ENCODE peak calls at places on chromosome 13, in ten cellular contexts. A is cardiac muscle cell; V is left lung; O is RWPE1; J is activated CD8-positive, alpha-beta T cell treated with anti-CD3 and anti-CD28 coated beads for 36 hours; F is mucosa of descending colon; W is endothelial cell; X is lower leg skin; H is body of pancreas; M is GM20000. L is an unnamed sample.

GRCh38 chr13:96473463-96474157 is 383.7 kb downstream of the HS6ST3 start:
- DNase-seq in F (no peak), V (no peak), A (no peak), J (no peak), H (no peak), X (no peak), W (no peak), M (no peak), O (no peak), L (no peak)

GRCh38 chr13:29684441-29684840 is 89.0 kb upstream of the SLC7A1 start:
- DNase-seq in X (no peak), V (no peak), M (no peak), H (no peak), W (no peak), F (no peak), J (no peak), O (peak; percentile 30), A (no peak), L (no peak)

GRCh38 chr13:98821372-98822237 is 69.1 kb upstream of the SLC15A1 start:
- DNase-seq in A (peak; percentile 75), M (no peak), W (no peak), H (peak; percentile 49), J (no peak), X (no peak), V (no peak), O (no peak), F (peak; percentile 24), L (no peak)

GRCh38 chr13:111037838-111038397 is 77.2 kb upstream of the ARHGEF7 start:
- DNase-seq in O (no peak), J (no peak), V (no peak), F (no peak), W (no peak), X (peak; percentile 59), M (no peak), A (no peak), H (no peak), L (no peak)

GRCh38 chr13:28981530-28981929 is 161.4 kb downstream of the MTUS2 start:
- DNase-seq in J (no peak), W (no peak), H (no peak), X (no peak), O (no peak), A (no peak), V (no peak), F (no peak), M (no peak), L (no peak)

GRCh38 chr13:89688908-89689307 is 1658.6 kb upstream of the MIR17HG start:
- DNase-seq in V (no peak), A (peak; percentile 29), H (no peak), X (no peak), W (no peak), J (no peak), M (no peak), O (no peak), F (no peak), L (no peak)

GRCh38 chr13:39971526-39971925 is 316.1 kb downstream of the COG6 start:
- DNase-seq in F (no peak), A (no peak), V (no peak), O (no peak), X (no peak), J (no peak), W (no peak), H (no peak), M (no peak), L (no peak)

GRCh38 chr13:34988330-34988791 is 46.3 kb downstream of the NBEA start:
- DNase-seq in M (no peak), H (no peak), X (no peak), A (no peak), V (peak; percentile 53), O (no peak), W (no peak), J (no peak), F (no peak), L (no peak)

GRCh38 chr13:40377783-40378182 is 288.7 kb downstream of the FOXO1 start:
- DNase-seq in H (no peak), X (peak; percentile 76), M (no peak), F (no peak), V (no peak), O (no peak), J (peak; percentile 79), W (no peak), A (peak; percentile 80), L (no peak)

GRCh38 chr13:105144020-105144419 is 1391.4 kb downstream of the EFNB2 start:
- DNase-seq in J (no peak), O (no peak), V (no peak), H (no peak), X (no peak), W (no peak), F (no peak), M (no peak), A (no peak), L (no peak)

GRCh38 chr13:114268344-114269280 is 12.8 kb upstream of the UPF3A start:
- DNase-seq in V (no peak), X (no peak), A (no peak), O (no peak), J (peak; percentile 53), F (no peak), H (no peak), W (no peak), M (no peak), L (no peak)

GRCh38 chr13:40187836-40188591 is 478.4 kb downstream of the FOXO1 start:
- DNase-seq in M (no peak), A (no peak), W (no peak), X (no peak), V (peak; percentile 54), F (peak; percentile 14), O (no peak), H (no peak), J (peak; percentile 72), L (no peak)

DNA sequence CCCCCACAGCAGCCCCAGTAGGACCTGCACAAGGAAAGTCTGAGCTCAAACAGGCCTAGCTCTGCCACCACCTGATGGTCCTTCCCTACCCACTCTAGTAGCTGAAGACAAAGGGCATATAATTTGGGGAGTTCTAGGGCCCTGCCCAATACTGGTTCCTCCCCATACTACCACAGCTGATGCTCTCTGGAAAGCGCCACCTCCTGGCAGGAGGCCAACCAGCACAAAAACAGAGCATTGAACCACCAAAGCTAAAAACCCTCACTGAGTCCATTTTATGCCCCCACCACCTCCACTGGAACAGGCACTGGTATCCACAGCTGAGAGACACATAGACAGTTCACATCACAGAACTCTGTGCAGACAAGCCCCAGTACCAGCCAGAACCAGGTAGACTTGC is 1276.8 kb downstream of the OLFM4 start:
- DNase-seq in F (no peak), X (no peak), A (no peak), M (no peak), J (no peak), V (no peak), W (no peak), H (no peak), O (no peak), L (no peak)
- TF ChIP-seq CTCF in F (no peak), X (no peak), A (no peak), M (no peak), J (no peak), V (no peak), W (no peak), H (no peak), O (no peak), L (no peak)

DNA sequence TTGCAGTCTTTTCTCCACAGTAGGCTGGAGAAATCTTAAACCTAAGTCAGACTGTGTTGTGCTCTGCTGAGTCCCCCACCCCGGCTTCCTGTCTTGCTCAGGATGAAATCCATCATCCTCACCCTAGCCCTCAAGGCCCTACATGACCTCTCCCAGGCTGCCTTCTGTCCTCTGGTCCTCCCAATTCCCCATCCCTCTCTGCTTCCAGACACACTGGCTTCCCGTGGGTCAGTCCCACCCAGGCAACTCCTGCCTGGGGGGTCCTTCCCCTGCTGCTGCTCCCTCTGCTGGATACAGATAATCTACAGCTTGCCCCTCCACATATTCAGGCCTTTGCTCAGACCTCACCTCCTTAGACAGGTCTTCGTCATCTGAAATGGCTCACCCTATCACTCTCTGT is 18.4 kb upstream of the CBY2 start:
- DNase-seq in J (no peak), M (no peak), F (no peak), X (no peak), H (no peak), W (no peak), O (no peak), V (no peak), A (no peak), L (no peak)
- TF ChIP-seq CTCF in J (no peak), M (peak; percentile 27), F (no peak), X (no peak), H (no peak), W (no peak), O (no peak), V (no peak), A (no peak), L (no peak)

DNA sequence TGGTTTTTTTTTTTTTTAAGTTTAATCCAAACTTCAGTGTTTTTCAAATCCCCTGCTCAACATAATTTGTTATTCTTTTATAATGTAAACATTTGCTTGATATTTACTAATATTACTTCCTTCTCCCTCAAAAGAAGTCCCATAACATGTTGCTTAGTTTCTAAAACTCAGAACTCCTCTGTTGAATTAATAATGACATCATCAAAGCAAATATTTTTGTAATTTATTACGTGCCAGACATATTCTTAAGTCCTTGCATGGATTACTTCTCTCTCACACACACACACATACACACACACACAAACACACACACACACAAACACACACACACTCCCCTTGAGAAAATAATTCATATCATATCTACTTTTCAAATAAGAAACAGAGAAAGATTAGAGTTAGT is 1432.3 kb upstream of the SPRY2 start:
- DNase-seq in F (no peak), V (no peak), X (no peak), A (no peak), J (no peak), W (no peak), H (no peak), O (no peak), M (no peak), L (no peak)
- TF ChIP-seq CTCF in F (no peak), V (no peak), X (no peak), A (no peak), J (no peak), W (no peak), H (no peak), O (no peak), M (no peak), L (no peak)

GRCh38 chr13:43154839-43155238 is 131.5 kb downstream of the DNAJC15 start:
- DNase-seq in O (no peak), W (no peak), F (no peak), V (no peak), H (no peak), M (no peak), J (no peak), A (no peak), X (peak; percentile 53), L (no peak)

GRCh38 chr13:43157796-43158195 is 134.4 kb downstream of the DNAJC15 start:
- DNase-seq in A (no peak), M (no peak), F (no peak), O (no peak), H (no peak), J (no peak), W (no peak), X (peak; percentile 42), V (no peak), L (no peak)

GRCh38 chr13:43154083-43154739 is 130.8 kb downstream of the DNAJC15 start:
- DNase-seq in O (no peak), X (no peak), W (no peak), J (no peak), F (no peak), V (no peak), M (no peak), A (peak; percentile 23), H (no peak), L (no peak)

GRCh38 chr13:43156916-43157315 is 133.5 kb downstream of the DNAJC15 start:
- DNase-seq in O (no peak), M (no peak), X (peak; percentile 31), F (no peak), V (no peak), J (no peak), A (peak; percentile 52), W (no peak), H (no peak), L (no peak)

GRCh38 chr13:43159007-43159406 is 135.6 kb downstream of the DNAJC15 start:
- DNase-seq in O (peak; percentile 12), H (no peak), M (no peak), W (no peak), F (no peak), V (no peak), A (peak; percentile 53), X (no peak), J (no peak), L (no peak)
- TF ChIP-seq CTCF in O (no peak), H (no peak), M (no peak), W (no peak), F (no peak), V (no peak), A (peak; percentile 24), X (no peak), J (no peak), L (no peak)

L was measured in natural killer cell.